ENCODE peak calls at places on chromosomes 1 and 21, in ten cellular contexts. One of them, this sample, is unnamed.

GRCh38 chr1:150477733-150478132 is 9.5 kb upstream of the TARS2 start:
- DNase-seq in CD8-positive, alpha-beta memory T cell: no peak
- DNase-seq in adrenal gland: no peak
- DNase-seq in AG04450: peak
- DNase-seq in bronchial epithelial cell: peak
- DNase-seq in NCI-H1092: no peak
- DNase-seq in cardiac fibroblast: peak
- DNase-seq in stimulated activated CD4-positive, alpha-beta T cell treated with anti-CD3 and anti-CD28 coated beads, Interleukin-1b, Interleukin-23, amount 100 ng/mL, for 1 hour: no peak
- DNase-seq in mesenteric fat pad: no peak
- DNase-seq in stimulated activated naive CD4-positive, alpha-beta T cell: no peak
- DNase-seq in this sample: no peak

GRCh38 chr1:34917017-34917416 is 12.4 kb downstream of the DLGAP3 start:
- DNase-seq in AG04450: no peak
- DNase-seq in mesenteric fat pad: no peak
- DNase-seq in stimulated activated CD4-positive, alpha-beta T cell treated with anti-CD3 and anti-CD28 coated beads, Interleukin-1b, Interleukin-23, amount 100 ng/mL, for 1 hour: no peak
- DNase-seq in NCI-H1092: no peak
- DNase-seq in cardiac fibroblast: no peak
- DNase-seq in adrenal gland: no peak
- DNase-seq in CD8-positive, alpha-beta memory T cell: no peak
- DNase-seq in bronchial epithelial cell: no peak
- DNase-seq in stimulated activated naive CD4-positive, alpha-beta T cell: no peak
- DNase-seq in this sample: no peak

GRCh38 chr1:206814716-206815341 is 42.5 kb upstream of the IL10 start:
- DNase-seq in CD8-positive, alpha-beta memory T cell: no peak
- DNase-seq in cardiac fibroblast: no peak
- DNase-seq in stimulated activated CD4-positive, alpha-beta T cell treated with anti-CD3 and anti-CD28 coated beads, Interleukin-1b, Interleukin-23, amount 100 ng/mL, for 1 hour: no peak
- DNase-seq in bronchial epithelial cell: no peak
- DNase-seq in adrenal gland: peak
- DNase-seq in stimulated activated naive CD4-positive, alpha-beta T cell: no peak
- DNase-seq in AG04450: peak
- DNase-seq in NCI-H1092: peak
- DNase-seq in mesenteric fat pad: no peak
- DNase-seq in this sample: no peak

GRCh38 chr1:215267495-215267894 is 185.0 kb downstream of the KCNK2 start:
- DNase-seq in bronchial epithelial cell: no peak
- DNase-seq in NCI-H1092: no peak
- DNase-seq in mesenteric fat pad: no peak
- DNase-seq in AG04450: no peak
- DNase-seq in stimulated activated CD4-positive, alpha-beta T cell treated with anti-CD3 and anti-CD28 coated beads, Interleukin-1b, Interleukin-23, amount 100 ng/mL, for 1 hour: no peak
- DNase-seq in stimulated activated naive CD4-positive, alpha-beta T cell: no peak
- DNase-seq in cardiac fibroblast: no peak
- DNase-seq in CD8-positive, alpha-beta memory T cell: no peak
- DNase-seq in adrenal gland: no peak
- DNase-seq in this sample: no peak

GRCh38 chr1:11802616-11802972 is 3.2 kb downstream of the MTHFR start:
- DNase-seq in stimulated activated CD4-positive, alpha-beta T cell treated with anti-CD3 and anti-CD28 coated beads, Interleukin-1b, Interleukin-23, amount 100 ng/mL, for 1 hour: no peak
- DNase-seq in cardiac fibroblast: no peak
- DNase-seq in CD8-positive, alpha-beta memory T cell: no peak
- DNase-seq in bronchial epithelial cell: no peak
- DNase-seq in NCI-H1092: no peak
- DNase-seq in mesenteric fat pad: no peak
- DNase-seq in adrenal gland: peak
- DNase-seq in AG04450: no peak
- DNase-seq in stimulated activated naive CD4-positive, alpha-beta T cell: no peak
- DNase-seq in this sample: no peak

GRCh38 chr1:12371053-12371452 is 141.2 kb downstream of the VPS13D start:
- DNase-seq in stimulated activated naive CD4-positive, alpha-beta T cell: no peak
- DNase-seq in bronchial epithelial cell: no peak
- DNase-seq in NCI-H1092: no peak
- DNase-seq in CD8-positive, alpha-beta memory T cell: no peak
- DNase-seq in cardiac fibroblast: no peak
- DNase-seq in mesenteric fat pad: no peak
- DNase-seq in adrenal gland: no peak
- DNase-seq in stimulated activated CD4-positive, alpha-beta T cell treated with anti-CD3 and anti-CD28 coated beads, Interleukin-1b, Interleukin-23, amount 100 ng/mL, for 1 hour: no peak
- DNase-seq in AG04450: no peak
- DNase-seq in this sample: no peak

GRCh38 chr1:16015960-16016901 is 1.6 kb downstream of the HSPB7 start:
- DNase-seq in bronchial epithelial cell: no peak
- DNase-seq in CD8-positive, alpha-beta memory T cell: no peak
- DNase-seq in adrenal gland: peak
- DNase-seq in stimulated activated naive CD4-positive, alpha-beta T cell: no peak
- DNase-seq in cardiac fibroblast: no peak
- DNase-seq in NCI-H1092: no peak
- DNase-seq in mesenteric fat pad: no peak
- DNase-seq in AG04450: no peak
- DNase-seq in stimulated activated CD4-positive, alpha-beta T cell treated with anti-CD3 and anti-CD28 coated beads, Interleukin-1b, Interleukin-23, amount 100 ng/mL, for 1 hour: no peak
- DNase-seq in this sample: peak

GRCh38 chr1:60470231-60470630 is 396.7 kb upstream of the C1orf87 start:
- DNase-seq in mesenteric fat pad: no peak
- DNase-seq in NCI-H1092: no peak
- DNase-seq in CD8-positive, alpha-beta memory T cell: no peak
- DNase-seq in bronchial epithelial cell: no peak
- DNase-seq in cardiac fibroblast: peak
- DNase-seq in stimulated activated CD4-positive, alpha-beta T cell treated with anti-CD3 and anti-CD28 coated beads, Interleukin-1b, Interleukin-23, amount 100 ng/mL, for 1 hour: no peak
- DNase-seq in adrenal gland: no peak
- DNase-seq in stimulated activated naive CD4-positive, alpha-beta T cell: no peak
- DNase-seq in AG04450: no peak
- DNase-seq in this sample: no peak

GRCh38 chr1:59903136-59903754 is 23.3 kb downstream of the CYP2J2 start:
- DNase-seq in cardiac fibroblast: peak
- DNase-seq in stimulated activated CD4-positive, alpha-beta T cell treated with anti-CD3 and anti-CD28 coated beads, Interleukin-1b, Interleukin-23, amount 100 ng/mL, for 1 hour: no peak
- DNase-seq in bronchial epithelial cell: peak
- DNase-seq in NCI-H1092: no peak
- DNase-seq in CD8-positive, alpha-beta memory T cell: peak
- DNase-seq in AG04450: no peak
- DNase-seq in stimulated activated naive CD4-positive, alpha-beta T cell: peak
- DNase-seq in adrenal gland: peak
- DNase-seq in mesenteric fat pad: no peak
- DNase-seq in this sample: no peak

GRCh38 chr1:54569339-54569738 is 21.3 kb downstream of the ACOT11 start:
- DNase-seq in cardiac fibroblast: peak
- DNase-seq in adrenal gland: no peak
- DNase-seq in mesenteric fat pad: no peak
- DNase-seq in stimulated activated naive CD4-positive, alpha-beta T cell: no peak
- DNase-seq in stimulated activated CD4-positive, alpha-beta T cell treated with anti-CD3 and anti-CD28 coated beads, Interleukin-1b, Interleukin-23, amount 100 ng/mL, for 1 hour: no peak
- DNase-seq in bronchial epithelial cell: no peak
- DNase-seq in NCI-H1092: no peak
- DNase-seq in CD8-positive, alpha-beta memory T cell: no peak
- DNase-seq in AG04450: no peak
- DNase-seq in this sample: no peak

GRCh38 chr21:45982758-45983731 is 1.5 kb downstream of the COL6A1 start:
- DNase-seq in stimulated activated CD4-positive, alpha-beta T cell treated with anti-CD3 and anti-CD28 coated beads, Interleukin-1b, Interleukin-23, amount 100 ng/mL, for 1 hour: no peak
- DNase-seq in AG04450: no peak
- DNase-seq in bronchial epithelial cell: no peak
- DNase-seq in cardiac fibroblast: no peak
- DNase-seq in CD8-positive, alpha-beta memory T cell: no peak
- DNase-seq in stimulated activated naive CD4-positive, alpha-beta T cell: no peak
- DNase-seq in mesenteric fat pad: no peak
- DNase-seq in NCI-H1092: no peak
- DNase-seq in adrenal gland: no peak
- DNase-seq in this sample: no peak

GRCh38 chr1:73854527-73854926 is 343.4 kb downstream of the LRRIQ3 start:
- DNase-seq in cardiac fibroblast: no peak
- DNase-seq in AG04450: no peak
- DNase-seq in NCI-H1092: no peak
- DNase-seq in mesenteric fat pad: no peak
- DNase-seq in adrenal gland: no peak
- DNase-seq in CD8-positive, alpha-beta memory T cell: no peak
- DNase-seq in stimulated activated CD4-positive, alpha-beta T cell treated with anti-CD3 and anti-CD28 coated beads, Interleukin-1b, Interleukin-23, amount 100 ng/mL, for 1 hour: no peak
- DNase-seq in stimulated activated naive CD4-positive, alpha-beta T cell: no peak
- DNase-seq in bronchial epithelial cell: no peak
- DNase-seq in this sample: no peak

GRCh38 chr1:7628273-7628672 is 142.8 kb upstream of the VAMP3 start:
- DNase-seq in mesenteric fat pad: no peak
- DNase-seq in stimulated activated naive CD4-positive, alpha-beta T cell: no peak
- DNase-seq in NCI-H1092: no peak
- DNase-seq in adrenal gland: no peak
- DNase-seq in stimulated activated CD4-positive, alpha-beta T cell treated with anti-CD3 and anti-CD28 coated beads, Interleukin-1b, Interleukin-23, amount 100 ng/mL, for 1 hour: no peak
- DNase-seq in bronchial epithelial cell: no peak
- DNase-seq in CD8-positive, alpha-beta memory T cell: no peak
- DNase-seq in cardiac fibroblast: no peak
- DNase-seq in AG04450: no peak
- DNase-seq in this sample: no peak

GRCh38 chr21:42414928-42415769 is 11.4 kb downstream of the UBASH3A start:
- DNase-seq in adrenal gland: peak
- DNase-seq in NCI-H1092: no peak
- DNase-seq in stimulated activated CD4-positive, alpha-beta T cell treated with anti-CD3 and anti-CD28 coated beads, Interleukin-1b, Interleukin-23, amount 100 ng/mL, for 1 hour: peak
- DNase-seq in CD8-positive, alpha-beta memory T cell: peak
- DNase-seq in stimulated activated naive CD4-positive, alpha-beta T cell: peak
- DNase-seq in bronchial epithelial cell: peak
- DNase-seq in AG04450: no peak
- DNase-seq in mesenteric fat pad: peak
- DNase-seq in cardiac fibroblast: peak
- DNase-seq in this sample: no peak

GRCh38 chr1:223683586-223684487 is 18.3 kb upstream of the CAPN8 start:
- DNase-seq in stimulated activated naive CD4-positive, alpha-beta T cell: peak
- DNase-seq in mesenteric fat pad: no peak
- DNase-seq in bronchial epithelial cell: peak
- DNase-seq in AG04450: no peak
- DNase-seq in stimulated activated CD4-positive, alpha-beta T cell treated with anti-CD3 and anti-CD28 coated beads, Interleukin-1b, Interleukin-23, amount 100 ng/mL, for 1 hour: no peak
- DNase-seq in cardiac fibroblast: peak
- DNase-seq in CD8-positive, alpha-beta memory T cell: peak
- DNase-seq in adrenal gland: peak
- DNase-seq in NCI-H1092: peak
- DNase-seq in this sample: no peak

GRCh38 chr1:40833979-40834378 is 28.2 kb downstream of the CITED4 start:
- DNase-seq in cardiac fibroblast: no peak
- DNase-seq in adrenal gland: no peak
- DNase-seq in mesenteric fat pad: no peak
- DNase-seq in CD8-positive, alpha-beta memory T cell: no peak
- DNase-seq in NCI-H1092: no peak
- DNase-seq in AG04450: no peak
- DNase-seq in stimulated activated CD4-positive, alpha-beta T cell treated with anti-CD3 and anti-CD28 coated beads, Interleukin-1b, Interleukin-23, amount 100 ng/mL, for 1 hour: no peak
- DNase-seq in bronchial epithelial cell: no peak
- DNase-seq in stimulated activated naive CD4-positive, alpha-beta T cell: no peak
- DNase-seq in this sample: no peak

GRCh38 chr1:223246468-223246867 is 103.4 kb upstream of the TLR5 start:
- DNase-seq in AG04450: no peak
- DNase-seq in cardiac fibroblast: no peak
- DNase-seq in stimulated activated naive CD4-positive, alpha-beta T cell: no peak
- DNase-seq in CD8-positive, alpha-beta memory T cell: no peak
- DNase-seq in mesenteric fat pad: peak
- DNase-seq in stimulated activated CD4-positive, alpha-beta T cell treated with anti-CD3 and anti-CD28 coated beads, Interleukin-1b, Interleukin-23, amount 100 ng/mL, for 1 hour: no peak
- DNase-seq in bronchial epithelial cell: no peak
- DNase-seq in adrenal gland: no peak
- DNase-seq in NCI-H1092: no peak
- DNase-seq in this sample: peak

GRCh38 chr1:155064109-155064812 is 721 bp downstream of the EFNA4 start:
- DNase-seq in mesenteric fat pad: no peak
- DNase-seq in CD8-positive, alpha-beta memory T cell: peak
- DNase-seq in stimulated activated CD4-positive, alpha-beta T cell treated with anti-CD3 and anti-CD28 coated beads, Interleukin-1b, Interleukin-23, amount 100 ng/mL, for 1 hour: no peak
- DNase-seq in NCI-H1092: peak
- DNase-seq in stimulated activated naive CD4-positive, alpha-beta T cell: no peak
- DNase-seq in cardiac fibroblast: no peak
- DNase-seq in bronchial epithelial cell: peak
- DNase-seq in AG04450: no peak
- DNase-seq in adrenal gland: peak
- DNase-seq in this sample: no peak

GRCh38 chr1:245225267-245225666 is 70.5 kb downstream of the KIF26B start:
- DNase-seq in adrenal gland: no peak
- DNase-seq in bronchial epithelial cell: no peak
- DNase-seq in cardiac fibroblast: peak
- DNase-seq in AG04450: peak
- DNase-seq in stimulated activated CD4-positive, alpha-beta T cell treated with anti-CD3 and anti-CD28 coated beads, Interleukin-1b, Interleukin-23, amount 100 ng/mL, for 1 hour: no peak
- DNase-seq in stimulated activated naive CD4-positive, alpha-beta T cell: no peak
- DNase-seq in NCI-H1092: no peak
- DNase-seq in mesenteric fat pad: no peak
- DNase-seq in CD8-positive, alpha-beta memory T cell: no peak
- DNase-seq in this sample: no peak

GRCh38 chr1:16434007-16434406 is 3.2 kb downstream of the SPATA21 start:
- DNase-seq in adrenal gland: no peak
- DNase-seq in stimulated activated CD4-positive, alpha-beta T cell treated with anti-CD3 and anti-CD28 coated beads, Interleukin-1b, Interleukin-23, amount 100 ng/mL, for 1 hour: no peak
- DNase-seq in stimulated activated naive CD4-positive, alpha-beta T cell: no peak
- DNase-seq in NCI-H1092: no peak
- DNase-seq in AG04450: no peak
- DNase-seq in CD8-positive, alpha-beta memory T cell: no peak
- DNase-seq in cardiac fibroblast: no peak
- DNase-seq in mesenteric fat pad: no peak
- DNase-seq in bronchial epithelial cell: no peak
- DNase-seq in this sample: no peak